ENCODE peak calls at places on chromosomes 5 and 9, in seven cellular contexts. D is germinal center, Q is lower lobe of right lung, J is BE2C, E is BJ, C is HS-27A, A is LoVo. F is an unnamed sample.

GRCh38 chr9:107367727-107368502 is 84.8 kb downstream of the RAD23B start:
- DNase-seq in D (no peak), Q (no peak), J (no peak), E (no peak), C (no peak), A (no peak), F (no peak)

GRCh38 chr5:128965011-128965637 is at the start of gene SLC27A6:
- DNase-seq in D (no peak), Q (no peak), J (peak), E (no peak), C (no peak), A (no peak), F (no peak)

GRCh38 chr9:20623021-20623747 is 885 bp upstream of the MLLT3 start:
- DNase-seq in D (peak), Q (peak), J (no peak), E (no peak), C (no peak), A (peak), F (peak)

GRCh38 chr5:150298701-150299451 is 3.8 kb downstream of the ARSI start:
- DNase-seq in D (no peak), Q (no peak), J (no peak), E (peak), C (no peak), A (peak), F (no peak)

GRCh38 chr5:63293317-63293716 is 668.9 kb downstream of the HTR1A start:
- DNase-seq in D (no peak), Q (no peak), J (no peak), E (no peak), C (no peak), A (no peak), F (no peak)

GRCh38 chr5:58940446-58940845 is 357.6 kb downstream of the RAB3C start:
- DNase-seq in D (no peak), Q (no peak), J (peak), E (no peak), C (no peak), A (no peak), F (no peak)

GRCh38 chr5:112974901-112975300 is 1.7 kb upstream of the DCP2 start:
- DNase-seq in D (no peak), Q (no peak), J (no peak), E (no peak), C (no peak), A (no peak), F (no peak)

GRCh38 chr9:88303785-88304495 is 84.3 kb upstream of the SPIN1 start:
- DNase-seq in D (no peak), Q (no peak), J (no peak), E (peak), C (no peak), A (no peak), F (peak)

GRCh38 chr5:73363911-73364730 is 84.5 kb downstream of the FOXD1 start:
- DNase-seq in D (no peak), Q (no peak), J (no peak), E (peak), C (no peak), A (no peak), F (no peak)

GRCh38 chr5:1551426-1551825 is 27.7 kb upstream of the LPCAT1 start:
- DNase-seq in D (no peak), Q (no peak), J (no peak), E (no peak), C (no peak), A (no peak), F (no peak)

GRCh38 chr9:109064963-109065701 is 51.8 kb upstream of the CTNNAL1 start:
- DNase-seq in D (no peak), Q (no peak), J (no peak), E (peak), C (peak), A (peak), F (no peak)

GRCh38 chr5:75337366-75338021 is 474 bp downstream of the HMGCR start:
- DNase-seq in D (no peak), Q (no peak), J (no peak), E (no peak), C (no peak), A (peak), F (peak)

GRCh38 chr9:128704356-128704670 is 2.0 kb downstream of the PKN3 start:
- DNase-seq in D (no peak), Q (no peak), J (no peak), E (no peak), C (no peak), A (no peak), F (no peak)

GRCh38 chr5:93226202-93226735 is 354.8 kb downstream of the NR2F1-AS1 start:
- DNase-seq in D (no peak), Q (no peak), J (no peak), E (peak), C (no peak), A (no peak), F (no peak)

GRCh38 chr5:147939431-147940114 is 33.2 kb upstream of the C5orf46 start:
- DNase-seq in D (no peak), Q (no peak), J (peak), E (no peak), C (no peak), A (no peak), F (no peak)

GRCh38 chr9:13957089-13957488 is 356.9 kb downstream of the NFIB start:
- DNase-seq in D (no peak), Q (no peak), J (no peak), E (no peak), C (no peak), A (no peak), F (no peak)

GRCh38 chr5:142014911-142015584 is 2.2 kb upstream of the GNPDA1 start:
- DNase-seq in D (peak), Q (no peak), J (peak), E (no peak), C (no peak), A (peak), F (no peak)

GRCh38 chr5:83548556-83548955 is 77.0 kb downstream of the VCAN start:
- DNase-seq in D (no peak), Q (no peak), J (no peak), E (peak), C (no peak), A (no peak), F (no peak)

GRCh38 chr5:100479079-100479688 is 56.0 kb upstream of the FAM174A start:
- DNase-seq in D (no peak), Q (no peak), J (peak), E (no peak), C (no peak), A (peak), F (no peak)

GRCh38 chr9:24459898-24460297 is 85.8 kb downstream of the IZUMO3 start:
- DNase-seq in D (no peak), Q (no peak), J (no peak), E (no peak), C (no peak), A (no peak), F (no peak)

GRCh38 chr9:14993061-14993800 is 83.0 kb upstream of the FREM1 start:
- DNase-seq in D (no peak), Q (peak), J (peak), E (peak), C (peak), A (no peak), F (peak)

GRCh38 chr9:37575921-37576721 is at the start of gene FBXO10:
- DNase-seq in D (peak), Q (peak), J (peak), E (no peak), C (no peak), A (no peak), F (peak)

GRCh38 chr9:88418715-88419540 is 30.7 kb downstream of the SPIN1 start:
- DNase-seq in D (no peak), Q (no peak), J (no peak), E (no peak), C (no peak), A (no peak), F (no peak)

GRCh38 chr9:112868461-112868860 is 22.2 kb downstream of the SLC46A2 start:
- DNase-seq in D (no peak), Q (no peak), J (no peak), E (no peak), C (no peak), A (no peak), F (no peak)

GRCh38 chr9:93565089-93565488 is 11.3 kb upstream of the PHF2 start:
- DNase-seq in D (no peak), Q (no peak), J (no peak), E (no peak), C (no peak), A (no peak), F (no peak)

GRCh38 chr5:123116063-123116462 is 27.0 kb downstream of the PRDM6 start:
- DNase-seq in D (no peak), Q (no peak), J (no peak), E (peak), C (no peak), A (no peak), F (no peak)

GRCh38 chr5:109411175-109411514 is 1.4 kb upstream of the PJA2 start:
- DNase-seq in D (no peak), Q (no peak), J (no peak), E (no peak), C (no peak), A (no peak), F (no peak)

GRCh38 chr5:41955432-41956024 is 30.4 kb downstream of the FBXO4 start:
- DNase-seq in D (no peak), Q (no peak), J (no peak), E (no peak), C (no peak), A (no peak), F (peak)

GRCh38 chr9:119788876-119789275 is 419.6 kb upstream of the BRINP1 start:
- DNase-seq in D (no peak), Q (no peak), J (no peak), E (no peak), C (no peak), A (no peak), F (no peak)

GRCh38 chr9:18796871-18797270 is 236.1 kb downstream of the SAXO1 start:
- DNase-seq in D (no peak), Q (no peak), J (no peak), E (no peak), C (no peak), A (no peak), F (no peak)

GRCh38 chr5:154511984-154512383 is 34.0 kb upstream of the HAND1 start:
- DNase-seq in D (no peak), Q (no peak), J (no peak), E (no peak), C (no peak), A (no peak), F (no peak)

GRCh38 chr9:137303031-137303892 is 1.2 kb upstream of the NRARP start:
- DNase-seq in D (no peak), Q (peak), J (peak), E (no peak), C (no peak), A (peak), F (no peak)

F was measured in right lobe of liver.